ENCODE peak calls at places on chromosomes 7 and 10, in five cellular contexts. X is upper lobe of right lung, E is NCI-H774, A is epithelial cell of esophagus, L is ecto neural progenitor cell. O is an unnamed sample.

GRCh38 chr7:25091757-25092156 is 33.3 kb downstream of the CYCS start:
- DNase-seq in X (no peak), E (no peak), A (no peak), L (no peak), O (no peak)

GRCh38 chr10:67280405-67280804 is 354.6 kb downstream of the LRRTM3 start:
- DNase-seq in X (peak), E (no peak), A (no peak), L (peak), O (no peak)

GRCh38 chr7:34430456-34430855 is 227.6 kb upstream of the NPSR1 start:
- DNase-seq in X (no peak), E (no peak), A (peak), L (no peak), O (peak)

GRCh38 chr10:75110006-75110632 is 1.3 kb upstream of the SAMD8 start:
- DNase-seq in X (no peak), E (no peak), A (no peak), L (no peak), O (no peak)

GRCh38 chr7:66687186-66687585 is 53.3 kb upstream of the RABGEF1 start:
- DNase-seq in X (no peak), E (no peak), A (no peak), L (no peak), O (no peak)

GRCh38 chr10:80522756-80523363 is 14.8 kb upstream of the SH2D4B start:
- DNase-seq in X (no peak), E (no peak), A (peak), L (no peak), O (no peak)

GRCh38 chr7:85184599-85185354 is 2.1 kb downstream of the SEMA3D start:
- DNase-seq in X (peak), E (peak), A (no peak), L (peak), O (no peak)

GRCh38 chr7:50962281-50962883 is 179.7 kb upstream of the GRB10 start:
- DNase-seq in X (no peak), E (no peak), A (no peak), L (no peak), O (peak)

GRCh38 chr10:80357000-80357803 is 621 bp downstream of the DYDC2 start:
- DNase-seq in X (no peak), E (peak), A (no peak), L (no peak), O (peak)

GRCh38 chr10:4174197-4174596 is 389.2 kb upstream of the KLF6 start:
- DNase-seq in X (no peak), E (no peak), A (no peak), L (no peak), O (peak)

GRCh38 chr7:90401989-90402388 is 1.3 kb upstream of the CLDN12 start:
- DNase-seq in X (no peak), E (no peak), A (no peak), L (no peak), O (no peak)

GRCh38 chr7:92910976-92911375 is 74.6 kb upstream of the CDK6 start:
- DNase-seq in X (no peak), E (no peak), A (no peak), L (no peak), O (no peak)

GRCh38 chr10:128775743-128776142 is 649.5 kb upstream of the MKI67 start:
- DNase-seq in X (no peak), E (no peak), A (no peak), L (no peak), O (no peak)

GRCh38 chr7:101838837-101839483 is 21.5 kb downstream of the CUX1 start:
- DNase-seq in X (peak), E (no peak), A (no peak), L (no peak), O (no peak)

GRCh38 chr7:2403014-2403717 is at the start of gene CHST12:
- DNase-seq in X (peak), E (peak), A (peak), L (peak), O (peak)

GRCh38 chr7:155375337-155376277 is 77.9 kb downstream of the INSIG1 start:
- DNase-seq in X (no peak), E (no peak), A (no peak), L (no peak), O (peak)

GRCh38 chr10:104899779-104900178 is 258.7 kb downstream of the SORCS3 start:
- DNase-seq in X (no peak), E (no peak), A (no peak), L (no peak), O (no peak)

GRCh38 chr7:29807179-29807841 is 1.0 kb downstream of the WIPF3 start:
- DNase-seq in X (no peak), E (no peak), A (no peak), L (peak), O (no peak)

GRCh38 chr10:56178210-56178609 is 182.8 kb downstream of the ZWINT start:
- DNase-seq in X (no peak), E (no peak), A (peak), L (no peak), O (no peak)